ENCODE peak calls at places on chromosomes 5 and 9, in seven cellular contexts. M is ovary, H is lower lobe of right lung, L is A549, S is bronchial epithelial cell, Y is upper lobe of left lung, X is fibroblast of mammary gland. U is an unnamed sample.

GRCh38 chr5:112529525-112529924 is 110.4 kb upstream of the EPB41L4A start:
- DNase-seq in M (no peak), H (no peak), L (peak; percentile 36), S (peak; percentile 48), Y (no peak), X (peak; percentile 14), U (peak; percentile 44)

GRCh38 chr5:34626036-34626435 is 30.1 kb upstream of the RAI14 start:
- DNase-seq in M (no peak), H (no peak), L (peak; percentile 61), S (peak; percentile 86), Y (no peak), X (peak; percentile 84), U (no peak)

GRCh38 chr9:35748858-35749514 is at the start of the genes GBA2 and RGP1:
- DNase-seq in M (peak; percentile 78), H (peak; percentile 90), L (peak; percentile 81), S (peak; percentile 38), Y (peak; percentile 87), X (peak; percentile 61), U (peak; percentile 78)

GRCh38 chr5:16615737-16616535 is 861 bp downstream of the RETREG1 start:
- DNase-seq in M (no peak), H (no peak), L (no peak), S (peak; percentile 31), Y (no peak), X (no peak), U (peak; percentile 17)

GRCh38 chr9:132943677-132944293 is 631 bp downstream of the TSC1 start:
- DNase-seq in M (no peak), H (no peak), L (no peak), S (no peak), Y (no peak), X (peak; percentile 6), U (no peak)

GRCh38 chr5:179866241-179867078 is 7.8 kb upstream of the MRNIP start:
- DNase-seq in M (no peak), H (no peak), L (peak; percentile 35), S (peak; percentile 10), Y (no peak), X (peak; percentile 6), U (no peak)

GRCh38 chr5:169164481-169164925 is 136.4 kb downstream of the SLIT3 start:
- DNase-seq in M (no peak), H (no peak), L (peak; percentile 92), S (peak; percentile 96), Y (no peak), X (peak; percentile 73), U (peak; percentile 98)

GRCh38 chr5:127885176-127885575 is 182.0 kb downstream of the CCDC192 start:
- DNase-seq in M (no peak), H (no peak), L (peak; percentile 90), S (no peak), Y (no peak), X (no peak), U (no peak)

GRCh38 chr5:178310130-178310865 is 77.7 kb upstream of the PHYKPL start:
- DNase-seq in M (no peak), H (peak; percentile 35), L (no peak), S (no peak), Y (no peak), X (no peak), U (no peak)

GRCh38 chr9:95107976-95108375 is 209.5 kb downstream of the FANCC start:
- DNase-seq in M (no peak), H (peak; percentile 22), L (no peak), S (no peak), Y (no peak), X (no peak), U (no peak)

GRCh38 chr5:149212203-149212951 is 59.3 kb upstream of the AFAP1L1 start:
- DNase-seq in M (no peak), H (no peak), L (no peak), S (peak; percentile 73), Y (no peak), X (peak; percentile 98), U (no peak)

GRCh38 chr9:24801344-24801743 is 255.6 kb upstream of the IZUMO3 start:
- DNase-seq in M (no peak), H (no peak), L (no peak), S (peak; percentile 28), Y (no peak), X (no peak), U (peak; percentile 7)

GRCh38 chr5:170429014-170429413 is 39.8 kb upstream of the KCNMB1 start:
- DNase-seq in M (no peak), H (no peak), L (peak; percentile 41), S (peak; percentile 15), Y (no peak), X (peak; percentile 29), U (no peak)

GRCh38 chr5:174426388-174426787 is 298.0 kb upstream of the MSX2 start:
- DNase-seq in M (no peak), H (no peak), L (no peak), S (no peak), Y (no peak), X (no peak), U (no peak)

GRCh38 chr9:93340091-93340490 is 111.4 kb upstream of the FAM120A start:
- DNase-seq in M (no peak), H (no peak), L (no peak), S (no peak), Y (no peak), X (no peak), U (no peak)

GRCh38 chr9:4339783-4340335 is 40.0 kb upstream of the GLIS3 start:
- DNase-seq in M (no peak), H (no peak), L (peak; percentile 31), S (peak; percentile 16), Y (no peak), X (peak; percentile 31), U (no peak)

GRCh38 chr5:168085321-168086040 is 206.0 kb upstream of the WWC1 start:
- DNase-seq in M (no peak), H (no peak), L (no peak), S (no peak), Y (no peak), X (no peak), U (no peak)

GRCh38 chr5:62432618-62433064 is 20.1 kb downstream of the IPO11 start:
- DNase-seq in M (no peak), H (no peak), L (no peak), S (no peak), Y (no peak), X (peak; percentile 37), U (no peak)

GRCh38 chr9:128370752-128371621 is at the start of gene URM1:
- DNase-seq in M (peak; percentile 91), H (peak; percentile 98), L (peak; percentile 94), S (peak; percentile 95), Y (peak; percentile 96), X (peak; percentile 93), U (peak; percentile 99)
- TF ChIP-seq CTCF in M (no peak), H (no peak), L (peak; percentile 28), S (peak; percentile 13), Y (no peak), X (no peak), U (no peak)

GRCh38 chr9:134406366-134407122 is 80.3 kb downstream of the RXRA start:
- DNase-seq in M (no peak), H (no peak), L (peak; percentile 66), S (no peak), Y (no peak), X (peak; percentile 22), U (no peak)

GRCh38 chr9:134407123-134407779 is 81.0 kb downstream of the RXRA start:
- DNase-seq in M (peak; percentile 82), H (peak; percentile 94), L (peak; percentile 96), S (peak; percentile 84), Y (peak; percentile 95), X (peak; percentile 89), U (peak; percentile 98)

GRCh38 chr9:134408939-134409737 is 82.9 kb downstream of the RXRA start:
- DNase-seq in M (no peak), H (no peak), L (no peak), S (no peak), Y (peak; percentile 74), X (no peak), U (no peak)

GRCh38 chr9:134410078-134410834 is 84.0 kb downstream of the RXRA start:
- DNase-seq in M (no peak), H (peak; percentile 89), L (peak; percentile 36), S (no peak), Y (peak; percentile 94), X (no peak), U (no peak)

DNA sequence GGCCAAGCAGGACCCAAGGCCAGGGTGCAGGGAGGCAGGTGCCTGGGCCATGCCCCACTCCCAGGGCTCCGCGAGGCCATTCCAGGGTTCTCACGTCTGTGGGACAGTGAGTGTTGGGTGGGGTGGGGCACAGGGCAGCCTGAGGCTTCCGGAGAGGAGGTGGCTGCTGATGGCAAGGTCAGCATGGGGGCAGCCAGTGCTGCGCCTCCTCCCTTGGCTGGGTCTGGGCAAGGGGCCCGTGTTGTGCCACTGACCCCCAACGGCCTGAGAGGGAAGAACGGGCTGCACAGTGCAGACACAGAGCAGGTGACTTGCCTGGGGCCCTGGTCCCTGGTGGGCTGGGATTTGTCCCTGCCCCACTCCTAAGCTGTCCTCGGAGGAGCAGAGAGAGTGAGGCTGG is 82.1 kb downstream of the RXRA start:
- DNase-seq in M (no peak), H (no peak), L (peak; percentile 67), S (no peak), Y (no peak), X (no peak), U (no peak)
- TF ChIP-seq CTCF in M (no peak), H (no peak), L (no peak), S (no peak), Y (no peak), X (no peak), U (no peak)

DNA sequence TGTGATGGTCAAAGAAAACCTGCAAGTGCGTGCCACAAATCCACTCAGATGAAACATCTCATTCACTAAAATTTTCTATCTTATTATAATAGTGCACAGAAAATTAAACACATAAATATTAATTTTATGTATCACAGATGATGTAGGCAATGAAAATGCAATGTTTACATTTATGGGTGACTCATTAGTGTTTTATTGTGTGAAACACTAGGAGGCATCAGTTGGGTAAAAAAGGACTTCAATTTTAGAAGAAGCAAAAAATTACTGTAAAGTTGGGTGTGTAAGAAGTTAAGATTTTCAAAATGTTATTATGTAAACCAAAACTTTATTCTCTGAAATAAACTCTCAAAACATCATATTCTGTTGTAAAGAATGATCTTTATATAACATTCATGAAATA is 4.0 kb downstream of the MEF2C start:
- DNase-seq in M (no peak), H (no peak), L (no peak), S (peak; percentile 72), Y (no peak), X (peak; percentile 38), U (no peak)
- TF ChIP-seq CTCF in M (no peak), H (no peak), L (no peak), S (no peak), Y (no peak), X (peak; percentile 22), U (no peak)

DNA sequence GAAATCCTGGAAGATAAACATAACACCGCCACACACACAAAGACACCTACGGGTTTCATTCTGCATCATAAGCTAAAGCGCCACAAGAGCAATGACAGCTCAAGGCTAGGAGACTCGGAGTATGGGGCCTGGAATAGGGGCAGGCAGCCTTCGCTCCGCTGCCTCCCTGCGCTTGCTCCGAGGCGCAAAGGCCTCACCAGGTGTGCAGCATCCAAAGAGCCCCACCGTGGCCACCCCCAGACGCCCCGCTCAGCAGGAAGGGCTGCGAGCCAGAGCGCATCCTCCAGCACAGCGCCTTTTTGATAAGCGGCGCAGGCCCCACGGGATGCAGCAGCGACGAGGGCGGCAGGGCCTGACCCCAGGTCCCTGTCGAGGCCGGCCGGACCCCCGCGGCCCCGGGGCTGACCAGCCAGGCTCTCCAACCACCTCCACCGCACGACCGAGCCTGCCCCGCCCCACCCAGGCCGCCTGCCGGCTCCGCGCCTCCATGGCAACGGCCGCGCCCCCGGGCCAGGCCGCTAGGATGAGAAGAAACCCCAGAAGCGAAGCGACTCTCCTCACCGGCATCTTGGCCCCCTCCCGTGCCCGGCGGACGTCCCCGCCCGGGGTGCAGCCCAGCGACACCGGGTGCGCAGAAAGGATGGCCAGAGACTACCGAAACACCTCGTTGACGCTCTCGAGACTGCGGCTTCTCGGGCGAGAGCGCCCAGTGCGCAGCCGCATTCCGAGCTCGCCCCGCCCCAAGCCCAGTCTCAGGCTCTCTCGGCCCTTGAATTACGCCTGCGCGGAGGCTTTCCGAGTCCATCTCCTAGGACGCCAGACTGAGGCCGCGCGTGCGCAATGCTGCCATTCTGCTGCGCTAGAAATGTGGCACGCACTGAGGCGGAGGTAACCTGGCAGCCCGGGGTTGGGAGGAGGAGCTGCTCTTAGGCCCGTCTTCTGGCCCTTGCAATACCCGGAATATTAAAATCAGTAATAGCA is at the start of gene KIF3A:
- DNase-seq in M (peak; percentile 92), H (peak; percentile 99), L (peak; percentile 97), S (peak; percentile 95), Y (peak; percentile 96), X (peak; percentile 92), U (peak; percentile 100)
- TF ChIP-seq CTCF in M (peak; percentile 51), H (peak; percentile 17), L (no peak), S (no peak), Y (peak; percentile 60), X (no peak), U (no peak)